ENCODE peak calls at places on chromosomes 13 and 19, in four cellular contexts. T is H1, L is GM12878, N is K562. F is an unnamed sample.

GRCh38 chr19:46717716-46718143 is 816 bp upstream of the PRKD2 start:
- DNase-seq in T (no peak), N (no peak), L (no peak), F (no peak)

GRCh38 chr13:98834254-98834960 is 81.9 kb upstream of the SLC15A1 start:
- DNase-seq in T (no peak), L (no peak), N (no peak), F (no peak)

GRCh38 chr13:109509154-109509905 is 277.1 kb downstream of the IRS2 start:
- DNase-seq in T (no peak), L (no peak), N (no peak), F (no peak)

GRCh38 chr19:5038631-5039271 is 69.8 kb downstream of the KDM4B start:
- DNase-seq in L (no peak), T (no peak), N (peak; percentile 47), F (peak; percentile 17)

GRCh38 chr13:114043421-114044053 is 69.7 kb upstream of the C13orf46 start:
- DNase-seq in N (no peak), L (no peak), T (no peak), F (peak; percentile 52)

GRCh38 chr19:57050863-57051262 is 68.9 kb upstream of the USP29 start:
- DNase-seq in N (no peak), L (no peak), T (no peak), F (no peak)

GRCh38 chr13:39496487-39496998 is 106.5 kb downstream of the LHFPL6 start:
- DNase-seq in T (no peak), L (no peak), N (no peak), F (no peak)

GRCh38 chr19:917323-918151 is at the start of gene KISS1R:
- DNase-seq in L (no peak), N (peak; percentile 60), T (no peak), F (peak; percentile 71)

GRCh38 chr13:103716689-103717088 is 650.5 kb upstream of the SLC10A2 start:
- DNase-seq in L (no peak), N (no peak), T (no peak), F (no peak)

GRCh38 chr13:110652231-110652730 is 36.9 kb downstream of the NAXD start:
- DNase-seq in T (no peak), L (no peak), N (no peak), F (no peak)

GRCh38 chr13:80630685-80631121 is 289.8 kb upstream of the SPRY2 start:
- DNase-seq in T (no peak), L (no peak), N (no peak), F (no peak)

GRCh38 chr13:20142019-20142926 is 18.6 kb downstream of the GJA3 start:
- DNase-seq in L (no peak), N (no peak), T (no peak), F (no peak)

GRCh38 chr13:33259296-33259695 is 26.3 kb downstream of the STARD13 start:
- DNase-seq in T (no peak), L (no peak), N (no peak), F (peak; percentile 20)

GRCh38 chr19:19405919-19406877 is 723 bp downstream of the GATAD2A start:
- DNase-seq in L (no peak), N (peak; percentile 65), T (no peak), F (no peak)

GRCh38 chr13:40148742-40149141 is 493.3 kb downstream of the COG6 start:
- DNase-seq in L (no peak), T (no peak), N (no peak), F (no peak)

GRCh38 chr19:58560007-58560887 is 1.8 kb upstream of the UBE2M start:
- DNase-seq in L (no peak), N (no peak), T (no peak), F (no peak)

DNA sequence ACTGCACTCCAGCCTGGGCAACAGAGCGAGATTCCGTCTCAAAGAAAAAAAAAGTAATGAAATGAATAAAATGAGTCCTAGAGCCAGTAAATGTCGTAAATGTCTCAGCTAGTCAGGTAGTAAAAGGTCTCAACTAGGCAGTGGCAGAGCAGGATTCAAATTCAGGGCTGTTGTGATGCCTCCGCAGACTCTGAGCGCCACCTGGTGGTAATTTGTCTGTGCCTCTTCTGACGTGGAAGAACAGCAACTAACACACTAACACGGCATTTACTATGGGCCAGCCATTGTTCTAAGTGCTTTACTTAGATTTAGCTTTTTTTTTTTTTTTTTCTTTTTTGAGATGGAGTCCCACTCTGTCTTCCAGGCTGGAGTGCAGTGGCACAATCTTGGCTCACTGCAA is 30.2 kb downstream of the CYP2F1 start:
- DNase-seq in T (peak; percentile 60), L (peak; percentile 11), N (peak; percentile 63), F (peak; percentile 68)
- TF ChIP-seq GABPA in T (no peak), L (no peak), N (no peak), F (no peak)

GRCh38 chr19:3576696-3577443 is 4.1 kb downstream of the HMG20B start:
- DNase-seq in L (no peak), N (peak; percentile 87), T (peak; percentile 58), F (no peak)
- TF ChIP-seq SRF in L (no peak), N (no peak), T (no peak), F (no peak)

GRCh38 chr19:48722196-48722708 is 2.7 kb upstream of the MAMSTR start:
- DNase-seq in L (no peak), N (no peak), T (no peak), F (no peak)

GRCh38 chr19:48718711-48719231 is 754 bp downstream of the MAMSTR start:
- DNase-seq in T (no peak), N (no peak), L (no peak), F (peak; percentile 90)

GRCh38 chr19:48719263-48720171 is at the start of gene MAMSTR:
- DNase-seq in N (peak; percentile 41), L (no peak), T (no peak), F (no peak)

GRCh38 chr19:48720251-48720612 is 707 bp upstream of the MAMSTR start:
- DNase-seq in T (no peak), L (no peak), N (no peak), F (no peak)

DNA sequence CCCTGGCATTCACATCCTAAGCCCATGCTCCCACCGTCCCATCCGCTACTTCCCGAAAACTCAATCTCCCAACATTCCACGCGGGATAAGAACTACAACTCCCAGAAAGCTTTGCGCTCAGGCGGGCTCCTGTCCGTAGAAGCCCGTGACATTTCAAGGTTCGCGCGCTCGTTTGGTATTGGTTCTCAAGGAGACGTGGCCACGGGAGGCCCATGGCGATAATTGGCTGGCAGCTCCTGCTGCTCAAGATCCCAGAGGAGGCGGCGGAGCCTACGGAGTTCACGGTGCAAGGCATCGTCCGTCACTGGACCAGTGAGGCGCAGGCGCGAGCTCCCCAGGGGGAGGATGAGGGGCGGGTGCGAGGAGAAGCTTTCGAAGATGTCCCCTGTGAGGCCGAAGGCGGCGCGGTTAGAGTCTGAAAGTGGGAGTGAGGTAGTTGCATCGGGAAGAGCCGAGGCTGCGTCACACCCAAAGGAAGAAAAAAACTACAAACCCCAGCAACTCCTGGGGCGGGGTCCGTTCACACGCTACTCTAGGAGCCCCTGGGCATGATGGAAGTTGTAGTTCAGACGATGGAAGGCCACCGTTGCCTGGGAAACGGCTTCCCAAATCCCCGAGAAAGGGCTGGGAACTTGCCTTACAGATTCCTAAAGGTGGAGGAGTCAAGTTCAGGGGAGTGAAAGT is 1.2 kb upstream of the MAMSTR start:
- DNase-seq in N (peak; percentile 90), T (peak; percentile 93), L (peak; percentile 90), F (peak; percentile 98)
- TF ChIP-seq GABPA in N (peak; percentile 53), T (no peak), L (no peak), F (peak; percentile 78)

GRCh38 chr19:14440049-14440448 is 6.9 kb downstream of the PKN1 start:
- DNase-seq in T (no peak), L (peak; percentile 37), N (peak; percentile 73), F (no peak)
- TF ChIP-seq SRF in T (no peak), L (no peak), N (no peak), F (no peak)

F was measured in HepG2.